ENCODE peak calls at places on chromosomes 12 and 14, in nine cellular contexts. L, R, Y, Q, U, M, K, G and A are unnamed samples.
A peak's percentile ranks its signal among the peaks of the same experiment; 100 is the strongest.

GRCh38 chr12:54680374-54680773 is 32.2 kb upstream of the DCD start:
- DNase-seq in R (peak; percentile 37), Y (peak; percentile 60), Q (no peak), U (peak; percentile 25), M (no peak), L (peak; percentile 88), G (no peak), K (no peak), A (no peak)

GRCh38 chr12:7497661-7498060 is 5.9 kb downstream of the CD163 start:
- DNase-seq in Y (no peak), M (no peak), Q (no peak), U (no peak), L (peak; percentile 36), R (no peak), K (no peak), G (no peak), A (no peak)

GRCh38 chr12:10113085-10113484 is 14.3 kb upstream of the CLEC1A start:
- DNase-seq in L (no peak), U (no peak), Q (no peak), K (no peak), G (no peak), M (no peak), Y (no peak), R (no peak), A (no peak)

GRCh38 chr12:114687802-114688201 is 3.8 kb upstream of the TBX3 start:
- DNase-seq in L (peak; percentile 29), K (no peak), Q (no peak), U (no peak), R (no peak), M (no peak), Y (no peak), G (no peak), A (no peak)

GRCh38 chr14:88025350-88025749 is 20.4 kb downstream of the GPR65 start:
- DNase-seq in G (no peak), Q (no peak), M (no peak), L (no peak), Y (peak; percentile 7), U (no peak), K (no peak), R (no peak), A (no peak)

GRCh38 chr12:68236421-68237059 is 10.9 kb upstream of the IL26 start:
- DNase-seq in K (no peak), G (no peak), U (no peak), R (no peak), M (peak; percentile 20), Q (no peak), L (no peak), Y (peak; percentile 14), A (no peak)

GRCh38 chr12:85057370-85057963 is 21.3 kb downstream of the LRRIQ1 start:
- DNase-seq in U (no peak), G (peak; percentile 17), L (peak; percentile 78), K (no peak), Y (peak; percentile 23), R (no peak), Q (no peak), M (peak; percentile 58), A (no peak)

GRCh38 chr12:78392918-78393317 is 471.7 kb upstream of the SYT1 start:
- DNase-seq in L (no peak), G (no peak), R (no peak), Y (no peak), M (peak; percentile 2), U (no peak), Q (no peak), K (no peak), A (no peak)

GRCh38 chr14:24133730-24134129 is 2.3 kb upstream of the PSME1 start:
- DNase-seq in U (no peak), K (no peak), Y (no peak), R (no peak), Q (no peak), G (no peak), L (no peak), M (no peak), A (no peak)

GRCh38 chr14:103204852-103205540 is 81.7 kb downstream of the TNFAIP2 start:
- DNase-seq in Y (peak; percentile 30), Q (peak; percentile 12), K (no peak), M (no peak), U (no peak), G (no peak), R (no peak), L (peak; percentile 44), A (no peak)

GRCh38 chr14:103205541-103205906 is 82.3 kb downstream of the TNFAIP2 start:
- DNase-seq in M (no peak), Q (peak; percentile 59), K (no peak), U (no peak), Y (no peak), G (no peak), R (no peak), L (no peak), A (no peak)

GRCh38 chr14:103207404-103208072 is 84.3 kb downstream of the TNFAIP2 start:
- DNase-seq in G (no peak), M (no peak), K (no peak), L (peak; percentile 44), Y (no peak), R (peak; percentile 39), Q (peak; percentile 79), U (no peak), A (no peak)

GRCh38 chr14:103206023-103206481 is 82.8 kb downstream of the TNFAIP2 start:
- DNase-seq in U (no peak), Y (no peak), K (no peak), R (no peak), M (no peak), L (no peak), G (no peak), Q (peak; percentile 75), A (no peak)

DNA sequence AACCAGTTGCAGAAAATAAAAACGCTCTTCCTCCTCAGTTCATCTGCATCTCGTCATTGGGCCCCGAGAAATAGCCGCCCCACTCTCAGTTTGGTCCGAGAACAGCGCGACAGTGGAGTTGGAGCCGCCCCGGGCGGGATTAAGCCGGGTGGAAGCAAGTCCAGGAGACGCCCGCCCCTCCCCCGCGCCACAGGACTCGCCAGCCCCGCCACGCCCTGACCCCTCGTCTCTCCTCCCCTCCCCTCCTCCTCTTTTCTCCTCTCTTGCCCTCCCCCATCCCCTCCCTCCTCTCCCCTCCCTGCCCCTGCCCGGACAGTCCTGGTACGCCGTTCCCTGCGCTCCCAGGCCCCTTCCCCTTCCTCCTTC is 83.8 kb downstream of the TNFAIP2 start:
- DNase-seq in G (peak; percentile 28), K (no peak), R (peak; percentile 51), U (peak; percentile 23), Y (peak; percentile 63), Q (peak; percentile 94), M (no peak), L (peak; percentile 80), A (no peak)
- H3K4me3 ChIP-seq in G (peak overlapping the region; percentile 41), K (no peak overlapping the region), R (peak overlapping the region; percentile 51), U (peak overlapping the region; percentile 58), Y (peak overlapping the region; percentile 38), Q (peak overlapping the region; percentile 60), M (no peak overlapping the region), L (peak overlapping the region; percentile 64), A (peak overlapping the region; percentile 49)

DNA sequence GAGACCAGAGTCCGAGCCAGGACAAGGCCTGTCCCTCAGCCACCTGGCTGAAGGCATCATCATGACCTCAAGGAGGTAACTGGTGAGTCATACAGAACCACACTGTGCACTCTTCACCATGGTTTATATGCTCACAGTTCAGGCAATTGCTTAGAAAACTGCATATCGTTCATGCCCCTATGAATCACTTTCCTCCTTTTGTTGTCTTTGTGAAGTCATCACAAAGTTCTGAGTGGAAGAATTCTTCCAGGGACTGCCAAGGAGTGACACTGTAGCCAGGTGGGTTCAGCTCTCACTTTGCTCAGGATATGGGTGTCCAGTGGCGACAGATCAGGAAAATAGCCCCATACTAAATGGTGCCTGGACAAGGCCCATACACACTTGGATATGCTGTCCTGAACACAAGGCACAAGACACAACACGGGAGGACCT is 92.5 kb downstream of the DPF3 start:
- DNase-seq in G (no peak), R (no peak), Y (no peak), U (no peak), L (no peak), Q (no peak), K (no peak), M (peak; percentile 93), A (no peak)
- TF ChIP-seq POLR2AphosphoS5 in G (no peak), R (no peak), Y (no peak), U (no peak), L (no peak), Q (no peak), K (no peak), M (peak; percentile 74), A (no peak)

GRCh38 chr14:92514844-92515509 is 1.4 kb downstream of the RIN3 start:
- DNase-seq in R (no peak), U (no peak), Y (no peak), L (no peak), K (no peak), G (no peak), Q (peak; percentile 61), M (no peak), A (no peak)

GRCh38 chr14:92513966-92514843 is 624 bp downstream of the RIN3 start:
- DNase-seq in Y (no peak), M (peak; percentile 34), U (no peak), G (no peak), R (no peak), Q (peak; percentile 74), K (no peak), L (peak; percentile 58), A (no peak)

GRCh38 chr14:92511472-92512247 is 1.9 kb upstream of the RIN3 start:
- DNase-seq in R (no peak), K (no peak), G (no peak), L (no peak), Q (peak; percentile 65), Y (no peak), U (no peak), M (peak; percentile 91), A (no peak)

GRCh38 chr14:92512807-92513203 is 776 bp upstream of the RIN3 start:
- DNase-seq in L (no peak), R (no peak), K (no peak), Y (no peak), U (no peak), Q (no peak), M (no peak), G (no peak), A (peak; percentile 82)

DNA sequence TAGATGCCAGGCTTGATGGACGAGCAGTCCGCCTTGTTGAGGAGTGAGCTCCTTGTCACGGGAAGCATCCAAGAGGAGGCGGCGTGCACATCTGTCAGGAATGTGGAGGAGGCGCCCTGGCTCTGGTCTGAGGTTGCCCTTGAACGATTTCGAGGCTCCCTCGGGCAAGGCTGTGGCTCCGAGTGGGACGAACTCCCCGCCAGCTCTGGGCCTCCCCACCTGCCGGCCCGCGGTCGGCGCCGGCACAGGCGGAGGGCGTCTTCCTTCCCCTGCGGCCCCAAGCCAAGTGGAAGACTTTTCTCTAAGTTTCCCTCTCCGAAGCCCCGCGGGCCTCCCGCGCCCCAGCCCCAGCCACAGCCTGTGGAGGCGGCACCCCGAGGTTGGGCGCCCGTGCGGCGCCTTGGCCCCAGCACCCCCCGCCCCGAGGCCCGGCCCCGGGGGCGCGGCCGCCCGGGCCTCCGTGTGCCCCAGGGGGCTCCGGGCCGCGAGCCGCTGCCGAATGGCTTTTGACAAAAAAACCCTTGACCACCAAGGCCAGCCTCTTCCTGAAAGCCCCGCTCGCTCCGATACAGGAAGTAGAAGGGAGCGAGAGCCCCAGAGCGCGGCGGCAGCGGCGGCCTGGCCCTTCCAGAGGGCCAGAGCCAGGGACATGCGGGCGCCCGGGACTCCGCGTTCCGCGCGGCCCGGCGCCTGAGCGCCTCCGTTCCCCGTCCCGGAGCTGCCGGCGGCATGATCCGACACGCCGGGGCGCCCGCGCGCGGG is at the start of gene RIN3:
- DNase-seq in M (peak; percentile 48), K (no peak), Y (no peak), R (no peak), U (no peak), G (no peak), Q (peak; percentile 81), L (peak; percentile 84), A (no peak)
- H3K4me3 ChIP-seq in M (peak within 1 kb of the TSS; percentile 76), K (peak within 1 kb of the TSS; percentile 53), Y (no peak within 1 kb of the TSS), R (peak within 1 kb of the TSS; percentile 69), U (peak within 1 kb of the TSS; percentile 70), G (peak within 1 kb of the TSS; percentile 46), Q (peak within 1 kb of the TSS; percentile 88), L (peak within 1 kb of the TSS; percentile 75), A (peak within 1 kb of the TSS; percentile 82)

GRCh38 chr12:116502989-116503496 is 56.1 kb upstream of the MAP1LC3B2 start:
- DNase-seq in L (no peak), U (no peak), G (no peak), Q (no peak), M (no peak), K (no peak), Y (no peak), R (peak; percentile 41), A (no peak)
- TF ChIP-seq POLR2AphosphoS5 in L (no peak), U (no peak), G (no peak), Q (no peak), M (no peak), K (no peak), Y (no peak), R (no peak), A (no peak)